ENCODE peak calls at places on chromosome 9, in four cellular contexts. One of them, this sample, is unnamed.

GRCh38 chr9:37466037-37466709 is 923 bp upstream of the ZBTB5 start:
- DNase-seq in Calu3: no peak
- DNase-seq in cardiac fibroblast: peak
- DNase-seq in H9: peak
- DNase-seq in this sample: peak

GRCh38 chr9:15736569-15736968 is 183.7 kb downstream of the CCDC171 start:
- DNase-seq in Calu3: no peak
- DNase-seq in cardiac fibroblast: no peak
- DNase-seq in H9: no peak
- DNase-seq in this sample: no peak

GRCh38 chr9:129220771-129221170 is 42.7 kb upstream of the IER5L start:
- DNase-seq in Calu3: no peak
- DNase-seq in cardiac fibroblast: no peak
- DNase-seq in H9: no peak
- DNase-seq in this sample: no peak

GRCh38 chr9:99778308-99778707 is 43.4 kb upstream of the NR4A3 start:
- DNase-seq in Calu3: no peak
- DNase-seq in cardiac fibroblast: peak
- DNase-seq in H9: no peak
- DNase-seq in this sample: no peak

GRCh38 chr9:111481885-111482636 is 2.1 kb downstream of the ECPAS start:
- DNase-seq in Calu3: no peak
- DNase-seq in cardiac fibroblast: peak
- DNase-seq in H9: no peak
- DNase-seq in this sample: no peak

GRCh38 chr9:101566904-101567724 is 27.7 kb downstream of the PPP3R2 start:
- DNase-seq in Calu3: peak
- DNase-seq in cardiac fibroblast: peak
- DNase-seq in H9: no peak
- DNase-seq in this sample: no peak

GRCh38 chr9:101366038-101366756 is 18.6 kb downstream of the BAAT start:
- DNase-seq in Calu3: no peak
- DNase-seq in cardiac fibroblast: peak
- DNase-seq in H9: no peak
- DNase-seq in this sample: no peak

GRCh38 chr9:71383308-71383707 is 261.9 kb upstream of the TRPM3 start:
- DNase-seq in Calu3: no peak
- DNase-seq in cardiac fibroblast: no peak
- DNase-seq in H9: peak
- DNase-seq in this sample: no peak

GRCh38 chr9:94783121-94783664 is 56.7 kb downstream of the AOPEP start:
- DNase-seq in Calu3: peak
- DNase-seq in cardiac fibroblast: peak
- DNase-seq in H9: peak
- DNase-seq in this sample: no peak

GRCh38 chr9:116075191-116075590 is 78.4 kb upstream of the PAPPA start:
- DNase-seq in Calu3: no peak
- DNase-seq in cardiac fibroblast: peak
- DNase-seq in H9: no peak
- DNase-seq in this sample: no peak

GRCh38 chr9:99253772-99254431 is 31.8 kb downstream of the SEC61B start:
- DNase-seq in Calu3: no peak
- DNase-seq in cardiac fibroblast: no peak
- DNase-seq in H9: no peak
- DNase-seq in this sample: no peak

GRCh38 chr9:764105-764524 is 77.4 kb upstream of the DMRT1 start:
- DNase-seq in Calu3: peak
- DNase-seq in cardiac fibroblast: peak
- DNase-seq in H9: peak
- DNase-seq in this sample: no peak

GRCh38 chr9:130731355-130731754 is 37.8 kb downstream of the EXOSC2 start:
- DNase-seq in Calu3: no peak
- DNase-seq in cardiac fibroblast: no peak
- DNase-seq in H9: no peak
- DNase-seq in this sample: no peak

GRCh38 chr9:38619556-38620447 is 594 bp downstream of the ANKRD18A start:
- DNase-seq in Calu3: peak
- DNase-seq in cardiac fibroblast: no peak
- DNase-seq in H9: peak
- DNase-seq in this sample: no peak

GRCh38 chr9:137427454-137428310 is 4.5 kb downstream of the NOXA1 start:
- DNase-seq in Calu3: no peak
- DNase-seq in cardiac fibroblast: no peak
- DNase-seq in H9: no peak
- DNase-seq in this sample: no peak

GRCh38 chr9:95021166-95021886 is 294.8 kb downstream of the AOPEP start:
- DNase-seq in Calu3: no peak
- DNase-seq in cardiac fibroblast: no peak
- DNase-seq in H9: no peak
- DNase-seq in this sample: no peak

GRCh38 chr9:69130456-69131441 is 43.3 kb upstream of the TJP2 start:
- DNase-seq in Calu3: peak
- DNase-seq in cardiac fibroblast: peak
- DNase-seq in H9: peak
- DNase-seq in this sample: peak

GRCh38 chr9:82436480-82436879 is 447.9 kb downstream of the SPATA31D1 start:
- DNase-seq in Calu3: no peak
- DNase-seq in cardiac fibroblast: no peak
- DNase-seq in H9: no peak
- DNase-seq in this sample: no peak

GRCh38 chr9:92735907-92736600 is 28.6 kb downstream of the BICD2 start:
- DNase-seq in Calu3: no peak
- DNase-seq in cardiac fibroblast: no peak
- DNase-seq in H9: no peak
- DNase-seq in this sample: no peak

GRCh38 chr9:127263664-127264063 is 910 bp upstream of the GARNL3 start:
- DNase-seq in Calu3: no peak
- DNase-seq in cardiac fibroblast: peak
- DNase-seq in H9: no peak
- DNase-seq in this sample: no peak

GRCh38 chr9:115998661-115999060 is 154.9 kb upstream of the PAPPA start:
- DNase-seq in Calu3: no peak
- DNase-seq in cardiac fibroblast: peak
- DNase-seq in H9: no peak
- DNase-seq in this sample: no peak

GRCh38 chr9:6538666-6539071 is 106.9 kb downstream of the GLDC start:
- DNase-seq in Calu3: no peak
- DNase-seq in cardiac fibroblast: peak
- DNase-seq in H9: no peak
- DNase-seq in this sample: no peak

GRCh38 chr9:15696979-15697378 is 144.1 kb downstream of the CCDC171 start:
- DNase-seq in Calu3: no peak
- DNase-seq in cardiac fibroblast: peak
- DNase-seq in H9: no peak
- DNase-seq in this sample: no peak

GRCh38 chr9:133074111-133074651 is 12.4 kb downstream of the CEL start:
- DNase-seq in Calu3: no peak
- DNase-seq in cardiac fibroblast: peak
- DNase-seq in H9: no peak
- DNase-seq in this sample: no peak

GRCh38 chr9:126805546-126806262 is 864 bp downstream of the ZBTB43 start:
- DNase-seq in Calu3: peak
- DNase-seq in cardiac fibroblast: peak
- DNase-seq in H9: no peak
- DNase-seq in this sample: no peak

GRCh38 chr9:118586978-118587377 is 782.3 kb downstream of the BRINP1 start:
- DNase-seq in Calu3: no peak
- DNase-seq in cardiac fibroblast: no peak
- DNase-seq in H9: no peak
- DNase-seq in this sample: no peak

GRCh38 chr9:136588663-136589464 is 43.0 kb upstream of the NOTCH1 start:
- DNase-seq in Calu3: no peak
- DNase-seq in cardiac fibroblast: no peak
- DNase-seq in H9: no peak
- DNase-seq in this sample: no peak

GRCh38 chr9:95246547-95246946 is 71.0 kb downstream of the FANCC start:
- DNase-seq in Calu3: no peak
- DNase-seq in cardiac fibroblast: no peak
- DNase-seq in H9: no peak
- DNase-seq in this sample: no peak

GRCh38 chr9:123382659-123383511 is 26.9 kb downstream of the CRB2 start:
- DNase-seq in Calu3: no peak
- DNase-seq in cardiac fibroblast: no peak
- DNase-seq in H9: no peak
- DNase-seq in this sample: no peak

GRCh38 chr9:100697339-100697738 is 119.5 kb downstream of the CAVIN4 start:
- DNase-seq in Calu3: no peak
- DNase-seq in cardiac fibroblast: no peak
- DNase-seq in H9: no peak
- DNase-seq in this sample: no peak

GRCh38 chr9:88590558-88591146 is 55.7 kb downstream of the NXNL2 start:
- DNase-seq in Calu3: no peak
- DNase-seq in cardiac fibroblast: no peak
- DNase-seq in H9: peak
- DNase-seq in this sample: no peak

GRCh38 chr9:137602661-137603060 is 2.8 kb upstream of the ARRDC1 start:
- DNase-seq in Calu3: no peak
- DNase-seq in cardiac fibroblast: no peak
- DNase-seq in H9: no peak
- DNase-seq in this sample: no peak

GRCh38 chr9:105138306-105138801 is 106.1 kb upstream of the SLC44A1 start:
- DNase-seq in Calu3: peak
- DNase-seq in cardiac fibroblast: peak
- DNase-seq in H9: peak
- DNase-seq in this sample: no peak

GRCh38 chr9:16754662-16755061 is 115.8 kb downstream of the BNC2 start:
- DNase-seq in Calu3: no peak
- DNase-seq in cardiac fibroblast: no peak
- DNase-seq in H9: no peak
- DNase-seq in this sample: no peak

GRCh38 chr9:91991621-91992435 is 41.8 kb upstream of the ROR2 start:
- DNase-seq in Calu3: no peak
- DNase-seq in cardiac fibroblast: no peak
- DNase-seq in H9: no peak
- DNase-seq in this sample: peak

GRCh38 chr9:99358668-99359067 is 136.6 kb downstream of the SEC61B start:
- DNase-seq in Calu3: no peak
- DNase-seq in cardiac fibroblast: no peak
- DNase-seq in H9: no peak
- DNase-seq in this sample: no peak

GRCh38 chr9:107566596-107566995 is 77.0 kb upstream of the KLF4 start:
- DNase-seq in Calu3: no peak
- DNase-seq in cardiac fibroblast: peak
- DNase-seq in H9: no peak
- DNase-seq in this sample: no peak

DNA sequence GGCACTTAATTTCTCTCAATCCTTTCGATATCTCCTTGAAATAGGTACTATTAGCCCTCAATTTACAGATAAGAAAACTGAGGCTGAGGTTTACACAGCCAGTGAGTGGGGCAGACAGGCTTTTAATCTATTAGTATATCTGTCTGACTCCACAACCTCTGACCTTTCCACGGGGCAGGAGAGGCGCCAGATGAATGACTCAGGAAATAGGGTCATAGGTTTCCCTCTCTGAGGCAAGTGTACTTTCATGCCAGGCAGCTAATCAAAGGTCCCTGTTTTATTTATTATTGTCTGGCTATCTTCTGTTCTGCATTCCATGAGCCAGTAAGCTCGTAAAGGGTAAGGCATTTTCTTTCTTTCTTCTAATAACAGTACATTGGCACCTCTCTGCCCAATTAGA is 79.6 kb upstream of the KLF4 start:
- DNase-seq in Calu3: no peak
- DNase-seq in cardiac fibroblast: no peak
- DNase-seq in H9: no peak
- DNase-seq in this sample: no peak
- TF ChIP-seq CTCF in Calu3: no peak
- TF ChIP-seq CTCF in cardiac fibroblast: no peak
- TF ChIP-seq CTCF in H9: no peak
- TF ChIP-seq CTCF in this sample: no peak

DNA sequence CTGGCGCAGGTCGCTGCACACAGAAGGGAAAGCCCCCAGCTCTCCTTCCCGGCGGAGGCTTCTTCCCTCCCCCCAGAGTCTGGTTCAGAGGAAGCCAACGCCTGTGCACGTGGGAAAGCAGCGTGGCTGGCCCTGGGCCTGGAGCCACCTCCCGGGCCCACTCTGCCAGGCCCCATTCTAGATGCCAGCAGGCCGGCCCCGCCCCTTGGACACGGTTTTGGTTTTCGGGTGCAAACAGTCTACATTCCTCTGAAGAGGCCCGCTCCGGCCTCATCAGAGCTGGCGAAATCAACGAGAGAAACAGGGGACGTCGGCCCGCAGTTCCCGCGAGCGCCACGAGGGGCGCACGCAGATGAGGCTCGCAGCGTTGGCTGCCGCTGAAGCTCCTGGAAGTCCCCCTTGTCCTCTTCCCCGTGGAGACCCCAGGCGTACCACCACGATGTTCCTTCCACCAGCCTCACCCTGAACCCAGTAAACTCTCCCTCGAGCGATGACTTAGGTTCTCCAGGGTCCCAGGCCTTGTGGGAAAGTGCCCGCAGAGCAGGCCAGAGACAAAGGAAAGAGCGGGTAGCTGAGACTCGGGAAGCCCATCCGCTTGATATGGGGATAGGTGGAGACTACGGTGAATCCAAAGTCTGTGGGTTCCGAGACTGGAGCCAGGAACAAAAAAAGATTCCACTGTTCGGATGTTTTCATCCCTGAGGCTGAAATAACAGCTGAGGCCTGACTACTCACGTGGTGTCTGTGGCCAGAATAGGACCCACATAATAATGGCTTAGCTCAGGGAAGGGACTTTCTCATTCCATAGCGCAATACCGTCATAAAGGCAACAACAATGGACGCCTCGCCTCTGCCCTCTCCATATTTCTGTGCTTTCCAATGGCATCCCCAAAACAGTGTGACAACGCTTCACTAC is 64.2 kb downstream of the KLF4 start:
- DNase-seq in Calu3: peak
- DNase-seq in cardiac fibroblast: peak
- DNase-seq in H9: peak
- DNase-seq in this sample: peak
- TF ChIP-seq CTCF in Calu3: peak
- TF ChIP-seq CTCF in cardiac fibroblast: peak
- TF ChIP-seq CTCF in H9: peak
- TF ChIP-seq CTCF in this sample: peak

GRCh38 chr9:135077497-135078200 is 9.8 kb upstream of the OLFM1 start:
- DNase-seq in Calu3: no peak
- DNase-seq in cardiac fibroblast: peak
- DNase-seq in H9: peak
- DNase-seq in this sample: no peak

GRCh38 chr9:135076143-135076875 is 11.2 kb upstream of the OLFM1 start:
- DNase-seq in Calu3: no peak
- DNase-seq in cardiac fibroblast: no peak
- DNase-seq in H9: peak
- DNase-seq in this sample: no peak

GRCh38 chr9:135078361-135078821 is 9.1 kb upstream of the OLFM1 start:
- DNase-seq in Calu3: no peak
- DNase-seq in cardiac fibroblast: no peak
- DNase-seq in H9: peak
- DNase-seq in this sample: no peak

GRCh38 chr9:135075234-135076142 is 12.0 kb upstream of the OLFM1 start:
- DNase-seq in Calu3: peak
- DNase-seq in cardiac fibroblast: peak
- DNase-seq in H9: peak
- DNase-seq in this sample: no peak

GRCh38 chr9:135076876-135077430 is 10.5 kb upstream of the OLFM1 start:
- DNase-seq in Calu3: no peak
- DNase-seq in cardiac fibroblast: no peak
- DNase-seq in H9: peak
- DNase-seq in this sample: no peak
- TF ChIP-seq CTCF in Calu3: no peak
- TF ChIP-seq CTCF in cardiac fibroblast: no peak
- TF ChIP-seq CTCF in H9: no peak
- TF ChIP-seq CTCF in this sample: no peak

GRCh38 chr9:119802621-119803020 is 433.4 kb upstream of the BRINP1 start:
- DNase-seq in Calu3: no peak
- DNase-seq in cardiac fibroblast: no peak
- DNase-seq in H9: no peak
- DNase-seq in this sample: no peak
- TF ChIP-seq CTCF in Calu3: no peak
- TF ChIP-seq CTCF in cardiac fibroblast: no peak
- TF ChIP-seq CTCF in H9: no peak
- TF ChIP-seq CTCF in this sample: no peak